ENCODE peak calls at places on chromosomes 2 and 18, in nine cellular contexts. M, W, B, Y, R, K, F, U and X are unnamed samples.

GRCh38 chr18:74040459-74041332 is 106.9 kb downstream of the FBXO15 start:
- DNase-seq in B (peak), U (no peak), W (no peak), F (no peak), M (no peak), K (peak), Y (peak), R (peak), X (no peak)

GRCh38 chr2:64439194-64439593 is 14.8 kb upstream of the LGALSL start:
- DNase-seq in U (no peak), W (no peak), K (no peak), B (no peak), Y (no peak), R (no peak), F (no peak), M (no peak), X (no peak)

GRCh38 chr2:181054843-181055242 is 74.4 kb downstream of the UBE2E3 start:
- DNase-seq in U (peak), Y (no peak), R (no peak), B (no peak), K (no peak), W (no peak), M (no peak), F (no peak), X (no peak)

GRCh38 chr2:166128156-166128505 is 311 bp upstream of the SCN1A start:
- DNase-seq in U (no peak), F (no peak), K (no peak), Y (no peak), B (no peak), W (no peak), M (no peak), R (no peak), X (no peak)

GRCh38 chr2:193124820-193125219 is 930.1 kb upstream of the TMEFF2 start:
- DNase-seq in B (no peak), Y (no peak), R (no peak), W (no peak), F (no peak), K (no peak), M (no peak), U (no peak), X (no peak)

GRCh38 chr2:231104115-231104713 is 20.6 kb downstream of the HTR2B start:
- DNase-seq in U (peak), R (peak), B (peak), F (peak), M (no peak), W (peak), K (peak), Y (peak), X (no peak)

GRCh38 chr2:228048838-228049490 is 132.5 kb downstream of the SPHKAP start:
- DNase-seq in F (no peak), B (peak), R (peak), M (peak), U (peak), W (no peak), Y (peak), K (peak), X (no peak)

GRCh38 chr2:181008418-181008817 is 28.0 kb downstream of the UBE2E3 start:
- DNase-seq in W (no peak), F (no peak), Y (peak), R (peak), U (no peak), M (no peak), B (no peak), K (no peak), X (no peak)

GRCh38 chr2:119897996-119898395 is 114.9 kb upstream of the EPB41L5 start:
- DNase-seq in U (no peak), Y (no peak), W (no peak), K (no peak), M (no peak), R (no peak), F (no peak), B (no peak), X (no peak)

GRCh38 chr2:36355890-36356198 is 266 bp downstream of the CRIM1 start:
- DNase-seq in Y (no peak), U (no peak), M (no peak), F (no peak), R (no peak), K (no peak), W (no peak), B (no peak), X (no peak)

GRCh38 chr2:212037062-212037461 is 501.5 kb downstream of the ERBB4 start:
- DNase-seq in R (no peak), M (no peak), K (no peak), U (no peak), W (no peak), F (no peak), B (no peak), Y (no peak), X (no peak)

DNA sequence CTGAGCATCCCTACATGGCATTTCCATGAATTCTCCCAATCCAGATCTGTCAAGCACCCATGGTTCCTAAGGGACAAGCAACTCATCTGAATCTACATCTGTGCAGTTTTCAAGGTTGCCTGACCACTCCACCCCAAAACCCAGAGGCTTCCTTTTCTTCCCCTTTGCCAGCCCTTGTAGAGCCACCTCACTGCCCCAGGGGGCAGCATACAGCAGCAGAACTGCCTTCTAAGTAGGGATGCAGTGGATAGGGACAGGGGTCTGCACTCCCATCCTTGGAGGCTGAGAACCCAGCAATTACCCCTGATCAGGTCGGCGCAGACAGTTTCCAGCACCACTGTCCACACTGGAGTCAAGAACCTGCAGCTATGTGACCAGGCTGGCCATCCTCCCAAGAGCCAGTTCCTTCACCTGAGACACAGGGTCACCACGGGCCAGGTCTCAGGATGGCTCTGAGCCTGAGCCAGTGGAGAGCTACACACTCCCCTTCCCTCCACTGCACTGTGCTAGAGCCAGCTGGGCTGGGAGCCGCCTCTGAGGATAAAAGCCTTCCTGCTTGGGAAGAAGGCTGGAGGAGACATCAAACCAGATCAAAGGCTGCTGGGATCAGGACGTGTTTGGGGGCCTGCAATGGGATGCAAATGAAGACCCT is 283.1 kb downstream of the CELF4 start:
- DNase-seq in B (no peak), M (no peak), R (no peak), U (no peak), F (no peak), Y (peak), W (no peak), K (no peak), X (no peak)
- TF ChIP-seq CTCF in B (peak), M (peak), R (no peak), U (peak), F (no peak), Y (peak), W (no peak), K (no peak), X (peak)

GRCh38 chr2:173355866-173356508 is 1.3 kb downstream of the CDCA7 start:
- DNase-seq in B (no peak), Y (peak), R (no peak), F (no peak), W (no peak), U (peak), K (no peak), M (no peak), X (no peak)

GRCh38 chr2:173355132-173355865 is 627 bp downstream of the CDCA7 start:
- DNase-seq in F (peak), B (peak), U (peak), M (peak), R (peak), K (no peak), W (no peak), Y (peak), X (no peak)

GRCh38 chr2:173354073-173354600 is 535 bp upstream of the CDCA7 start:
- DNase-seq in F (no peak), K (no peak), B (peak), M (no peak), Y (no peak), W (no peak), U (peak), R (no peak), X (no peak)

GRCh38 chr2:173353556-173353955 is 1.1 kb upstream of the CDCA7 start:
- DNase-seq in F (no peak), B (no peak), W (no peak), Y (no peak), M (no peak), U (no peak), R (no peak), K (no peak), X (no peak)

DNA sequence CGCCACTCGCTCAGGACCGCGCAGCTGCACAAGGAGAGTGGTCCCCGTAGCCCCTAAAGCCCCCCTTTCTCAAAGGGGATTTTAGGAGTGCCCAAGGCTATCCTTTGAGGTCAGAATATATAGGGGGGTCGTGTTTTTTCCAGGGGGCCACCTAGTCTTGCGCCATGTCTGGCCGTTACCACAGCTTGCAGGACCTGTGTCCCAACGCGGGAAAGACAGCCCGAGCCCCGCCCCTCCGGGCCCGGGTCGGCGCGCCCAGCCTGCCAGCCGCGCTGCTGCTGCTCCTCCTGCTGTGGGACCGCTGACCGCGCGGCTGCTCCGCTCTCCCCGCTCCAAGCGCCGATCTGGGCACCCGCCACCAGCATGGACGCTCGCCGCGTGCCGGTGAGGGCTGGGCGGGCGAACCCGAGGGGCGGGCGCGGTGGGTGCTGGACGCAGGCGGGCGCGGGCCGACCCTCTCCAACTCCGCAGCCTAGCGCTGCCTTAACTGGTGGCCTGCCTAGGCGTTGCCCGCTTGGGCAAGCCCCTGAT is at the start of gene CDCA7:
- DNase-seq in R (peak), U (peak), B (peak), K (no peak), W (no peak), F (peak), Y (peak), M (peak), X (no peak)
- TF ChIP-seq CTCF in R (no peak), U (no peak), B (no peak), K (no peak), W (no peak), F (no peak), Y (no peak), M (no peak), X (no peak)

GRCh38 chr2:154620490-154620889 is 78.0 kb upstream of the KCNJ3 start:
- DNase-seq in U (no peak), R (no peak), F (no peak), Y (no peak), M (no peak), B (no peak), W (no peak), K (no peak), X (no peak)

DNA sequence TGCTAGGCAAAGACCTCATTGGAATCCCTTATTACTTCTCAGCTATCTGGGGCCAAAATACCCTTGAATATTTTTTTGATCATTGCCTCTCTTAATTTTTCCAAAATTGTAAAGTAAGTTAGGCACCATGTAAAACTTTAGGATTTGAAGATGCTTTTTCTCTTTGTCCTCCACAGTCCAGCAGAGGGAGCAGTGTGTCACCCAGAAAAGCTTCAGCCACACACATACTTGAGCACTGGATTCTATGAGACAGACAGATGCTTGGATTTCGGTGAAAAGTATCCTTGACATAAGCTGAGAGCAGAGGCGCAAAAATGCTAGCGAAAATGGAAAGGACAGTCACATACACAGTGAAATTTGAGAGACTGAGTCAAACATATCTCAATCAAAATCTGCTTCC is 74.7 kb upstream of the KCNJ3 start:
- DNase-seq in M (no peak), B (peak), W (no peak), R (peak), Y (peak), K (no peak), U (peak), F (peak), X (peak)
- TF ChIP-seq CTCF in M (peak), B (peak), W (no peak), R (peak), Y (peak), K (peak), U (peak), F (peak), X (peak)

GRCh38 chr18:4181882-4182568 is 273.1 kb downstream of the DLGAP1 start:
- DNase-seq in W (no peak), M (no peak), B (no peak), U (no peak), R (no peak), Y (no peak), K (no peak), F (no peak), X (no peak)
- TF ChIP-seq CTCF in W (no peak), M (no peak), B (no peak), U (no peak), R (no peak), Y (peak), K (no peak), F (no peak), X (no peak)

DNA sequence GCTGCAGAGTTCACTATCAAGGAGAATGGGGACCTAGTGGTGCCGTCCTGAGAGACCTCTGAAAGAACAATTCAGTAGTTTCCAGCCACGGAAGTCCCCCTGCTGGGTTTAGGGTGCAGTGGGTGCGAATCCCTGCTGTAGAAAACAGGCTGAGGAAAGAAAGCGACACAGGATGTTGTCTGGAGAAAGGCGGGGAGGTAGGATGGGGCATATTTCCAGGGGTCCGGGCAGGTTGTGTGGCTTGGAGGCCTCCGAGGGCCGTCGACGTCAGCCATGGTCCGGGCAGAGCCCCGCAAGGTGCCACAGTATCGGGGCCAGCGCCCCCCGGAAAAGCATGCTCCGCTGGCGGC is 807 bp upstream of the CREB1 start:
- DNase-seq in F (no peak), M (no peak), K (no peak), W (no peak), R (peak), B (no peak), U (no peak), Y (no peak), X (no peak)
- TF ChIP-seq CTCF in F (no peak), M (no peak), K (no peak), W (no peak), R (peak), B (no peak), U (no peak), Y (no peak), X (peak)

GRCh38 chr18:9832871-9833270 is 52.9 kb upstream of the TXNDC2 start:
- DNase-seq in U (no peak), B (no peak), M (no peak), Y (no peak), K (no peak), W (no peak), R (no peak), F (no peak), X (no peak)

GRCh38 chr18:9831723-9832199 is 54.0 kb upstream of the TXNDC2 start:
- DNase-seq in K (no peak), Y (no peak), F (no peak), B (no peak), U (no peak), M (no peak), R (no peak), W (no peak), X (no peak)

GRCh38 chr18:9827856-9828793 is 57.6 kb upstream of the TXNDC2 start:
- DNase-seq in W (no peak), K (peak), U (peak), F (no peak), B (peak), M (peak), R (peak), Y (no peak), X (peak)

GRCh38 chr18:9828794-9829712 is 56.7 kb upstream of the TXNDC2 start:
- DNase-seq in M (no peak), B (no peak), U (no peak), F (no peak), Y (no peak), R (no peak), W (no peak), K (no peak), X (no peak)

DNA sequence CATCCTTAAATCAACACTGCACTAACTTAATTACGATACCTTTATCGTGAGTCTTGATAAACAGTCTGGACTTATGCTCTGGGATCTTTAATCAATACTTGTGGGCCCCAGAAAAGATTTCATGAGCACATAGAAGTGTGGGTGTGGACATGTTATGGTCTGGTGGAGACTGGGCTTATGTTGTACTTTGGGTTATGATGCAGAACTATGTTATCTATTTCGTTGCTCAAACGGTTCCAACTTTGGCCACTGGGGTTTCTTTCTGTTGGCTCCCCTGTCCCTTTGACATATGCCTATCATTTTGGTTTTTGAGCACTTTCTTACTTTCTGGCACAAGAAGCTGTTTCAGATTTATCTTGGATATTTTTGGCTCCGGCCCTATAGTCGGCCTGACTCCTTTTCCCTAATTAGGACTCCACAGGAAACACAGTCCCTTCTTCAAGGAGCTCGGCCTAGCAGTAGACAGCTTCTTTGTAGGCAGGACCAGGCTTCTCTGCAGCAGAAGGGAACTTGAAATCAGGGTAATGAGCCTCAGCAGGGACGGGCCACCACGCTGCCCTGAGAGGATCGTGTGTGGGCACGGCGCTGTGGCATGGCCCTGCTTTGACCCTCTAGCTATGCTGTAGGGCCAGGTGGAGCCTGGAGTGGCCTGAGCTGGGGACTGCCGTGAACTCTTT is 54.6 kb upstream of the TXNDC2 start:
- DNase-seq in K (no peak), B (no peak), F (no peak), U (no peak), M (no peak), R (peak), Y (no peak), W (no peak), X (no peak)
- TF ChIP-seq CTCF in K (no peak), B (no peak), F (no peak), U (no peak), M (no peak), R (peak), Y (no peak), W (no peak), X (no peak)

DNA sequence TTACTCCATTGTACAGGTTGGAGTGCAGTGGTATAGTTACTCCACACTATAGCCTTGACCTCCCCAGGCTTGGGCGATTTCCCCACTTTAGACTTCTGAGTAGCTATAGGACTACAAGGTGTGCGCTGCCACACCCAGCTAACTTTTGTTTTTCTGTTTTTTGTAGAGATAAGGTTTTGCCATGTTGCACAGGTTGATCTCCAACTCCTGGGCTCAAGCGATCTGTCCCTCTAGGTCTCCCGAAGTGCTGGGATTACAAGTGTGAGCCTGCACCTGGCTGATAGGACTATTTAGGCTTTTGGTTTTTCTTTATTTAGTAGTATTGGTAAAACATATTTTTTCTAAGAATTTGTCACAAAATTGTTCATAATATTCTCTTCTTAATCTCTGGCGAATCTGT is 121.7 kb downstream of the PHLPP1 start:
- DNase-seq in W (no peak), Y (no peak), K (no peak), M (no peak), R (no peak), F (no peak), B (no peak), U (no peak), X (no peak)
- TF ChIP-seq CTCF in W (no peak), Y (no peak), K (no peak), M (no peak), R (no peak), F (no peak), B (no peak), U (no peak), X (no peak)

GRCh38 chr18:62512532-62512931 is 10.3 kb upstream of the ZCCHC2 start:
- DNase-seq in K (no peak), R (no peak), F (no peak), M (no peak), Y (no peak), U (no peak), B (no peak), W (no peak), X (no peak)

GRCh38 chr18:62510744-62511143 is 12.1 kb upstream of the ZCCHC2 start:
- DNase-seq in Y (no peak), F (no peak), B (no peak), W (no peak), R (no peak), K (no peak), U (no peak), M (no peak), X (no peak)

GRCh38 chr18:62512996-62513395 is 9.8 kb upstream of the ZCCHC2 start:
- DNase-seq in Y (no peak), F (no peak), M (no peak), K (no peak), U (peak), W (no peak), R (no peak), B (no peak), X (no peak)

GRCh38 chr18:62506495-62507143 is 16.2 kb upstream of the ZCCHC2 start:
- DNase-seq in F (no peak), K (no peak), B (no peak), W (no peak), M (no peak), Y (no peak), R (no peak), U (no peak), X (no peak)

DNA sequence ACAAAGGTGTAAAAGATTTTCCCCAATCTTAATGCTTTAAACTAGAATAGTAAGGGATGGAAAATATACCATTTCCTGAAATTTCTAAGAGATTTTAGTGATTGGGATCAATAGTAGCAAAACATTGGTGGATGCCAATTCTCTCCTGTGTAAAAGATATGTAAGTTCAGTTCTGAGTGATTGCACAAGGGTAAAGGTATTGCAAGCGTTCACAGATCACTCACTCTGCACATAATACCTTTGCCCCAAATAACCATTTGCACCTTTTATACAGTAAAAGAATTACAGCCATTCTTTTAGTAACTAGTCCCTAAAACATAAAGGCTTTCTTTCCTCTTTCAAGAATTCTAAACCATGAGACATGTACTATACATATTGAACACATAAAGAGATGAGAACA is 13.0 kb upstream of the ZCCHC2 start:
- DNase-seq in U (no peak), K (no peak), F (no peak), R (no peak), Y (no peak), B (no peak), M (no peak), W (no peak), X (no peak)
- TF ChIP-seq CTCF in U (no peak), K (no peak), F (no peak), R (no peak), Y (no peak), B (no peak), M (no peak), W (no peak), X (no peak)